ENCODE peak calls at places on chromosomes 1 and 21, in eight cellular contexts. One of them, this sample, is unnamed.

GRCh38 chr1:108893141-108893530 is 16.4 kb downstream of the GPSM2 start:
- DNase-seq in prostate gland: no peak
- DNase-seq in tibial nerve: no peak
- DNase-seq in A549: no peak
- DNase-seq in heart left ventricle: no peak
- DNase-seq in ovary: no peak
- DNase-seq in IMR-90: peak; percentile 23
- DNase-seq in body of pancreas: no peak
- DNase-seq in this sample: no peak

GRCh38 chr1:111551623-111552470 is 48.4 kb upstream of the ADORA3 start:
- DNase-seq in ovary: no peak
- DNase-seq in IMR-90: no peak
- DNase-seq in body of pancreas: no peak
- DNase-seq in tibial nerve: no peak
- DNase-seq in heart left ventricle: no peak
- DNase-seq in A549: no peak
- DNase-seq in prostate gland: no peak
- DNase-seq in this sample: peak; percentile 81

GRCh38 chr1:21175670-21176581 is 771 bp downstream of the EIF4G3 start:
- DNase-seq in ovary: peak; percentile 68
- DNase-seq in prostate gland: peak; percentile 11
- DNase-seq in A549: no peak
- DNase-seq in tibial nerve: no peak
- DNase-seq in body of pancreas: peak; percentile 51
- DNase-seq in heart left ventricle: peak; percentile 71
- DNase-seq in IMR-90: no peak
- DNase-seq in this sample: peak; percentile 41

GRCh38 chr1:96748078-96748477 is 26.5 kb downstream of the PTBP2 start:
- DNase-seq in body of pancreas: no peak
- DNase-seq in IMR-90: no peak
- DNase-seq in tibial nerve: no peak
- DNase-seq in A549: no peak
- DNase-seq in ovary: no peak
- DNase-seq in prostate gland: no peak
- DNase-seq in heart left ventricle: no peak
- DNase-seq in this sample: no peak

GRCh38 chr21:36706482-36706852 is 7.6 kb downstream of the SIM2 start:
- DNase-seq in tibial nerve: no peak
- DNase-seq in heart left ventricle: no peak
- DNase-seq in prostate gland: no peak
- DNase-seq in body of pancreas: no peak
- DNase-seq in IMR-90: no peak
- DNase-seq in ovary: no peak
- DNase-seq in A549: no peak
- DNase-seq in this sample: no peak

GRCh38 chr21:40186036-40186435 is 318.8 kb downstream of the PCP4 start:
- DNase-seq in tibial nerve: peak; percentile 70
- DNase-seq in A549: no peak
- DNase-seq in heart left ventricle: no peak
- DNase-seq in IMR-90: no peak
- DNase-seq in body of pancreas: no peak
- DNase-seq in prostate gland: no peak
- DNase-seq in ovary: no peak
- DNase-seq in this sample: no peak

GRCh38 chr1:111938536-111938935 is 50.9 kb downstream of the KCND3 start:
- DNase-seq in body of pancreas: no peak
- DNase-seq in heart left ventricle: no peak
- DNase-seq in ovary: no peak
- DNase-seq in prostate gland: no peak
- DNase-seq in tibial nerve: no peak
- DNase-seq in A549: no peak
- DNase-seq in IMR-90: no peak
- DNase-seq in this sample: no peak

GRCh38 chr1:32902535-32902920 is 1.3 kb upstream of the TMEM54 start:
- DNase-seq in A549: no peak
- DNase-seq in prostate gland: no peak
- DNase-seq in tibial nerve: no peak
- DNase-seq in ovary: peak; percentile 30
- DNase-seq in IMR-90: no peak
- DNase-seq in heart left ventricle: no peak
- DNase-seq in body of pancreas: no peak
- DNase-seq in this sample: no peak

GRCh38 chr1:157969693-157970485 is 23.6 kb upstream of the KIRREL1 start:
- DNase-seq in heart left ventricle: no peak
- DNase-seq in IMR-90: peak; percentile 88
- DNase-seq in tibial nerve: peak; percentile 79
- DNase-seq in prostate gland: no peak
- DNase-seq in body of pancreas: peak; percentile 41
- DNase-seq in ovary: no peak
- DNase-seq in A549: peak; percentile 72
- DNase-seq in this sample: peak; percentile 64

GRCh38 chr1:235266325-235266724 is 61.7 kb downstream of the ARID4B start:
- DNase-seq in ovary: no peak
- DNase-seq in body of pancreas: no peak
- DNase-seq in A549: no peak
- DNase-seq in prostate gland: no peak
- DNase-seq in IMR-90: no peak
- DNase-seq in heart left ventricle: no peak
- DNase-seq in tibial nerve: no peak
- DNase-seq in this sample: no peak

DNA sequence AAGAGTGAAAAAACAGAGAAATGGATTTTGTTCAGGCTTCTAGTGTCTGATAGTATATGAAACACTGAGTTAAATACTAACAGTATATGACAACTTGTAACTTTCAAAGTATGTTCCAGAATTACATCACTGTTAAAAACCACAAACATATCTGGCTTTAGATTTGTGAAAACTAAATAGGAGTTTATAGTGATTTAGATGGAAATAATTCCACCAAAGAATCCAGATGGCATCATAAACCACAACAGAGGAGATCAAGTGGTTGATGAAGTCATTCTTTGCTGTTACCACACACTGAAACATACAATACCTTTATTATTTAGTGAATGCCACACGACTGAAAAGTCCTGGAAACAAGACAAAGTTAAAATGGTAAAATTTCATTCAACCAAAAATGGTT is 37.2 kb downstream of the ALG14 start:
- DNase-seq in tibial nerve: no peak
- DNase-seq in body of pancreas: no peak
- DNase-seq in IMR-90: peak; percentile 97
- DNase-seq in prostate gland: no peak
- DNase-seq in A549: no peak
- DNase-seq in ovary: no peak
- DNase-seq in heart left ventricle: no peak
- DNase-seq in this sample: no peak
- H3K27ac ChIP-seq in tibial nerve: peak overlapping the region; percentile 55
- H3K27ac ChIP-seq in body of pancreas: no peak overlapping the region
- H3K27ac ChIP-seq in IMR-90: no peak overlapping the region
- H3K27ac ChIP-seq in prostate gland: no peak overlapping the region
- H3K27ac ChIP-seq in A549: no peak overlapping the region
- H3K27ac ChIP-seq in ovary: no peak overlapping the region
- H3K27ac ChIP-seq in heart left ventricle: no peak overlapping the region
- H3K27ac ChIP-seq in this sample: no peak overlapping the region

GRCh38 chr1:207807395-207808321 is 55.8 kb downstream of the CD46 start:
- DNase-seq in prostate gland: peak; percentile 72
- DNase-seq in tibial nerve: no peak
- DNase-seq in ovary: peak; percentile 69
- DNase-seq in body of pancreas: peak; percentile 62
- DNase-seq in A549: no peak
- DNase-seq in heart left ventricle: no peak
- DNase-seq in IMR-90: no peak
- DNase-seq in this sample: no peak

GRCh38 chr1:207804746-207805468 is 53.1 kb downstream of the CD46 start:
- DNase-seq in prostate gland: no peak
- DNase-seq in body of pancreas: no peak
- DNase-seq in tibial nerve: no peak
- DNase-seq in A549: no peak
- DNase-seq in IMR-90: no peak
- DNase-seq in heart left ventricle: no peak
- DNase-seq in ovary: no peak
- DNase-seq in this sample: no peak

GRCh38 chr1:207805841-207806421 is 54.1 kb downstream of the CD46 start:
- DNase-seq in heart left ventricle: peak; percentile 84
- DNase-seq in tibial nerve: peak; percentile 68
- DNase-seq in prostate gland: peak; percentile 45
- DNase-seq in ovary: peak; percentile 60
- DNase-seq in IMR-90: peak; percentile 98
- DNase-seq in body of pancreas: peak; percentile 74
- DNase-seq in A549: peak; percentile 88
- DNase-seq in this sample: no peak

GRCh38 chr1:207808322-207808705 is 56.5 kb downstream of the CD46 start:
- DNase-seq in tibial nerve: no peak
- DNase-seq in A549: no peak
- DNase-seq in heart left ventricle: no peak
- DNase-seq in IMR-90: no peak
- DNase-seq in ovary: peak; percentile 33
- DNase-seq in prostate gland: peak; percentile 66
- DNase-seq in body of pancreas: peak; percentile 15
- DNase-seq in this sample: no peak

DNA sequence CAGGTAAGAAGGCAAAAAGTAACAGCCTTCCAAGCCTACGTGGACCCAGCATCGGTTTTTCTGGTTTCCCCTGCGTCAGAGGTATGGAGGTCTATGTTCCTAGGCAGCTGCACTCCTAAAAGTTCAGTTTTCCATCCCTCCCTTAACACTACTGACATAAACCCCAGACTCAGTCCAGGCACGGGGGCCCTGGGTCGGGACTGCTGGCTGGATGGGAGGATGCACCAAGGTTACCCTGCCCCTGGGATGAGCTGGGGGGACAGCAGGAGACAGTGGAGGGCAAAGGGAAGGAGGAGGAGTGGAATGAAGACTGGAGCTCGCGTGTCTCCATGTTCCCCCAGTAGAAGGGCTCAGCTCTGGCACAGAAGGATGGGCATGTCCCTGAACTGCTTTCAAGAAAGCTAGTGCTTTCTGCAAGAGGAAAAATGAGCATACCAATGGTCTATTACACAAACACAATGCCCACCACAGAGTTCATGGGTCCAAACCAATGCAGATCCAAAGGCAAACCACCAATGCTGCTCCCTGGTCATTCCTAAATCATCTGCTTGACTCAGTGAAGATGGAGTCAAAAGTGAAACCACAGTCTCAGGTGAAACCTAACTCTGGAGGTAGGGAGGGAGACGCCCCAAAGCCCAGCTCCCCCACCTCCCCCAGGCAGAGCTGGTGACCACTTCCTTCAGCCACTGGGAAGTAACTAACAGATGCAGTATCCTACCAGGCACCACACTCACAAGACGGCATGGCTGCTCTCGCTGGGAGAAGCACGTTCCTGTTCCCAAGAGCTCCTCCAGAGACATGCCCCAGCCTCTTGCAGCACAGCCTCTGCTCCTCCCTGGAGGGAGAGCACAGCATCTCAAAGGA is 54.9 kb downstream of the CD46 start:
- DNase-seq in body of pancreas: no peak
- DNase-seq in IMR-90: peak; percentile 53
- DNase-seq in tibial nerve: no peak
- DNase-seq in prostate gland: peak; percentile 3
- DNase-seq in ovary: no peak
- DNase-seq in A549: no peak
- DNase-seq in heart left ventricle: no peak
- DNase-seq in this sample: no peak
- TF ChIP-seq POLR2A in body of pancreas: no peak
- TF ChIP-seq POLR2A in IMR-90: no peak
- TF ChIP-seq POLR2A in tibial nerve: no peak
- TF ChIP-seq POLR2A in prostate gland: no peak
- TF ChIP-seq POLR2A in ovary: no peak
- TF ChIP-seq POLR2A in A549: no peak
- TF ChIP-seq POLR2A in heart left ventricle: no peak
- TF ChIP-seq POLR2A in this sample: no peak

GRCh38 chr21:31255036-31255435 is 89.0 kb downstream of the TIAM1 start:
- DNase-seq in heart left ventricle: no peak
- DNase-seq in body of pancreas: no peak
- DNase-seq in prostate gland: no peak
- DNase-seq in A549: no peak
- DNase-seq in tibial nerve: no peak
- DNase-seq in IMR-90: no peak
- DNase-seq in ovary: no peak
- DNase-seq in this sample: no peak
- H3K27ac ChIP-seq in heart left ventricle: no peak overlapping the region
- H3K27ac ChIP-seq in body of pancreas: no peak overlapping the region
- H3K27ac ChIP-seq in prostate gland: no peak overlapping the region
- H3K27ac ChIP-seq in A549: no peak overlapping the region
- H3K27ac ChIP-seq in tibial nerve: no peak overlapping the region
- H3K27ac ChIP-seq in IMR-90: no peak overlapping the region
- H3K27ac ChIP-seq in ovary: no peak overlapping the region
- H3K27ac ChIP-seq in this sample: no peak overlapping the region

GRCh38 chr1:207051615-207051943 is 571 bp upstream of the YOD1 start:
- DNase-seq in A549: no peak
- DNase-seq in IMR-90: no peak
- DNase-seq in tibial nerve: no peak
- DNase-seq in ovary: no peak
- DNase-seq in prostate gland: no peak
- DNase-seq in body of pancreas: no peak
- DNase-seq in heart left ventricle: no peak
- DNase-seq in this sample: no peak

GRCh38 chr1:207054476-207054875 is 1.4 kb downstream of the PFKFB2 start:
- DNase-seq in A549: no peak
- DNase-seq in body of pancreas: no peak
- DNase-seq in heart left ventricle: no peak
- DNase-seq in prostate gland: no peak
- DNase-seq in tibial nerve: no peak
- DNase-seq in ovary: no peak
- DNase-seq in IMR-90: no peak
- DNase-seq in this sample: no peak

GRCh38 chr1:207050768-207051614 is at the start of gene YOD1:
- DNase-seq in prostate gland: peak; percentile 82
- DNase-seq in A549: peak; percentile 93
- DNase-seq in IMR-90: peak; percentile 88
- DNase-seq in ovary: peak; percentile 96
- DNase-seq in tibial nerve: peak; percentile 91
- DNase-seq in body of pancreas: peak; percentile 95
- DNase-seq in heart left ventricle: peak; percentile 95
- DNase-seq in this sample: peak; percentile 96

GRCh38 chr1:207050428-207050767 is 610 bp downstream of the YOD1 start:
- DNase-seq in ovary: no peak
- DNase-seq in tibial nerve: no peak
- DNase-seq in heart left ventricle: no peak
- DNase-seq in IMR-90: no peak
- DNase-seq in body of pancreas: no peak
- DNase-seq in A549: no peak
- DNase-seq in prostate gland: no peak
- DNase-seq in this sample: peak; percentile 52

DNA sequence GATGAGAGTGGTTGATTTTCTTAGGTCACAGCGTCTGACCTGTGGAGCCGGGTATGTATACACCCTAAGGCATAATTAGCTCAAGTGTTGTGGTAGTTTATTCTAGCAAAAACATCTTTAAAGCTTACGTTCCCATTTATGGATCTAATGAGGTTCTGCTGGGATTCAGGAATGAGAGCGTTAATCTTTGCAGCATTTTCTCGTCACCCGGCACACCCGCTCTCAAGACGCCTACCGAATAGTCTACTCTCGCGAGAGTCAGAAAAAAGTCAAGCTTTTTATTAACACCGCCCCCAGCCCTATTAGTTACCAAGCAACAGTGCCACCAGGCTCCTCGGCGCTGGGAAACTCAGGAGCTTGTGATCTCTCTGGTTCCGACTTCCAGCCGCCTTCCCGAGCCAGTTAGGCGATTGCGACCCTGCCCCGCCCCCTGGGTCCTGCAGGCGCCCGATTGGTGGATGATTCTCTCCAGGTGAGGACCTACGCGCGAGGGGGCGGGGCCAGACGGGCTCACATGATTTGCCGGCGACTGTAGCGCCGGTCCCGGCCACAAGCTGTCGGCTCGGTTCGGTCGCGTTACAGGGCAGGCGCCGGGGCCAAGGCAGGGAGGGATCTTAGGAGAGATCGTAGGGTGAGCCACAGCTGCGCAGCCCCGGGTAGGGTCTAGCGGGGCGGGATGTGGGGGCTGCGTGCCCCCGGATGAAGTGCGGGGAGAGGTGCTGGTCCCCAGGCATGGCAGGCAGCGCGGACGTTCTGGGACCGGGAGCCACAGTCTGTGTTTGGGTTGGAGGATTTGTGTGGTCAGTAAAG is at the start of gene PFKFB2:
- DNase-seq in IMR-90: peak; percentile 87
- DNase-seq in heart left ventricle: peak; percentile 96
- DNase-seq in tibial nerve: peak; percentile 96
- DNase-seq in A549: peak; percentile 98
- DNase-seq in prostate gland: peak; percentile 100
- DNase-seq in ovary: peak; percentile 98
- DNase-seq in body of pancreas: peak; percentile 100
- DNase-seq in this sample: peak; percentile 99
- TF ChIP-seq POLR2A in IMR-90: peak; percentile 43
- TF ChIP-seq POLR2A in heart left ventricle: peak; percentile 95
- TF ChIP-seq POLR2A in tibial nerve: peak; percentile 88
- TF ChIP-seq POLR2A in A549: peak; percentile 84
- TF ChIP-seq POLR2A in prostate gland: peak; percentile 93
- TF ChIP-seq POLR2A in ovary: peak; percentile 80
- TF ChIP-seq POLR2A in body of pancreas: peak; percentile 98
- TF ChIP-seq POLR2A in this sample: peak; percentile 25